ENCODE peak calls at places on chromosome 7, in eight cellular contexts. F is GM23338, C is HepG2, P is transverse colon, E is breast epithelium, V is SK-N-SH, H is prostate gland, M is GM12878. Q is an unnamed sample.

GRCh38 chr7:4236389-4236788 is 445.7 kb upstream of the FOXK1 start:
- DNase-seq in F (no peak), C (no peak), P (no peak), E (no peak), V (no peak), H (no peak), M (no peak), Q (no peak)

GRCh38 chr7:148334959-148335577 is 255.5 kb upstream of the C7orf33 start:
- DNase-seq in F (no peak), C (no peak), P (no peak), E (no peak), V (no peak), H (no peak), M (no peak), Q (no peak)

GRCh38 chr7:25028370-25028971 is 48.5 kb upstream of the OSBPL3 start:
- DNase-seq in F (no peak), C (peak), P (no peak), E (no peak), V (no peak), H (no peak), M (no peak), Q (no peak)

GRCh38 chr7:150341263-150342118 is at the start of gene RARRES2:
- DNase-seq in F (peak), C (peak), P (peak), E (no peak), V (peak), H (no peak), M (no peak), Q (peak)

GRCh38 chr7:56105508-56105907 is 768 bp downstream of the CHCHD2 start:
- DNase-seq in F (no peak), C (peak), P (peak), E (no peak), V (no peak), H (no peak), M (no peak), Q (no peak)

GRCh38 chr7:148699772-148700629 is 1.3 kb downstream of the CUL1 start:
- DNase-seq in F (peak), C (peak), P (no peak), E (no peak), V (no peak), H (no peak), M (no peak), Q (no peak)

GRCh38 chr7:36840930-36841329 is 116.6 kb upstream of the AOAH start:
- DNase-seq in F (no peak), C (no peak), P (no peak), E (no peak), V (peak), H (no peak), M (no peak), Q (no peak)

GRCh38 chr7:111982804-111983203 is 223.4 kb downstream of the DOCK4 start:
- DNase-seq in F (no peak), C (no peak), P (no peak), E (no peak), V (no peak), H (no peak), M (no peak), Q (no peak)

GRCh38 chr7:143900230-143900766 is 1.7 kb downstream of the TCAF1 start:
- DNase-seq in F (no peak), C (peak), P (no peak), E (no peak), V (no peak), H (no peak), M (no peak), Q (no peak)

GRCh38 chr7:8112685-8113084 is 144.1 kb downstream of the GLCCI1 start:
- DNase-seq in F (no peak), C (no peak), P (no peak), E (no peak), V (no peak), H (no peak), M (no peak), Q (no peak)

GRCh38 chr7:141409911-141410329 is 141.3 kb upstream of the AGK start:
- DNase-seq in F (peak), C (no peak), P (no peak), E (no peak), V (peak), H (no peak), M (no peak), Q (no peak)

GRCh38 chr7:144565586-144565985 is 162.1 kb upstream of the NOBOX start:
- DNase-seq in F (peak), C (no peak), P (no peak), E (no peak), V (no peak), H (no peak), M (no peak), Q (no peak)

GRCh38 chr7:55246181-55246580 is 119.0 kb upstream of the LANCL2 start:
- DNase-seq in F (no peak), C (no peak), P (no peak), E (no peak), V (no peak), H (no peak), M (no peak), Q (no peak)

GRCh38 chr7:151694828-151695580 is 175.3 kb upstream of the RHEB start:
- DNase-seq in F (no peak), C (peak), P (no peak), E (peak), V (peak), H (peak), M (no peak), Q (no peak)

GRCh38 chr7:151133266-151133985 is 34.1 kb downstream of the GBX1 start:
- DNase-seq in F (no peak), C (no peak), P (no peak), E (no peak), V (no peak), H (no peak), M (no peak), Q (no peak)

DNA sequence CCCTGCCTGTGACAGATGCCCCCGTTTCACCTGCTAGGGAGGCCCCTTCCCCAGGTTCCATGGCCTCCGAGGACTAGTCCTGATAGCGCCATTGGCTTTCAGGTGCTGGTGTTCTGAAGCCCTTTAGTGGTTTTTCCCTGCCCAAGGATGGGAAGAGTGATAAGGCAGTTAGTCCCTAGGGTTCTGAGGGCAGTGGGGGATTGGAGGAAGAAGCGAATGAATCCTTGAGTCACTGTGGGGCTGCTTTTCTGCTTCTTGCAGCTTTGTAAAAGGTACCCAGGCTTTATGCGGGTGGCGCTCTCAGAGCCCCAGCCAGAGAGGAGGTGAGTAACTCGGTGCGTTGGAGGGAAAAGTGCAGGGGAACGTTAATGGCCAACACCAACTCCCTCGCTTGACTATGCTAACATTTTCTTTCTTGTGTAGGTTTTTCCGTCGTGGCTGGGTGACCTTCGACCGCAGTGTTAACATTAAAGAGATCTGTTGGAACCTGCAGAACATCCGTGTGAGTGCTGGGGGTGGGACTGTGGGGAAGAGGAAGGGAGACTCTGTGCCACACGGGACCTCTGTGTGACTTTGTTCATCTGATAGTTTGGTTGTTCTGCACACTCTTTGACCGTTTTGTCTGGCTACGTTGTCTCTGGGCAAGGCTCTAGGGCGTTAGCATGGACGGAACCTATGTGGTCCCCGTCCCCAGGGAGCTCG is 3.9 kb downstream of the UFSP1 start:
- DNase-seq in F (no peak), C (no peak), P (no peak), E (no peak), V (no peak), H (no peak), M (no peak), Q (no peak)
- TF ChIP-seq POLR2AphosphoS5 in F (no peak), C (no peak), P (no peak), E (no peak), V (peak), H (no peak), M (no peak), Q (no peak)

GRCh38 chr7:42015413-42015698 is 221.7 kb downstream of the GLI3 start:
- DNase-seq in F (no peak), C (no peak), P (no peak), E (no peak), V (no peak), H (no peak), M (no peak), Q (no peak)
- TF ChIP-seq POLR2AphosphoS5 in F (no peak), C (no peak), P (peak), E (no peak), V (no peak), H (no peak), M (no peak), Q (no peak)

GRCh38 chr7:135755351-135755753 is 6.7 kb upstream of the FAM180A start:
- DNase-seq in F (no peak), C (no peak), P (no peak), E (no peak), V (no peak), H (no peak), M (no peak), Q (no peak)
- TF ChIP-seq POLR2AphosphoS5 in F (no peak), C (no peak), P (no peak), E (no peak), V (no peak), H (no peak), M (no peak), Q (no peak)

DNA sequence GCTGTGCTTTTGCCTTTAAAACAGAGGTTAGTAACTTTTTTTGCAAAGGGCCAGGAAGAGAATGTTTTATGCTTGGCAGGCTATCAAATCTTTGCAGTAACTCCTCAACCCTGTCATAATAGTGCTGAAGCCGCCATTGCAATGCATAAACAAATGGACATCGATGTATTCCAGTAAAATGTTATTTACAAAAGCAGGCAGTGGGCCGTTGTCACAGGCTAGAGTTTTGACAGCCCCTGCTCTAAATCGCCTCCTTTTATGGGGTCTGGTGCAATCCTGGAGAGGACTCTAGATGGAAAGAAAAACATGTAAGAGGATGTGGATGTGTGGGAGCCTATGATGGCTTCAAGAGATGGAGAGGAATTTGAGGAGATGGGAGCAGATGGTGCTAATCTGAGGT is 568.3 kb downstream of the TYW1 start:
- DNase-seq in F (no peak), C (no peak), P (no peak), E (no peak), V (no peak), H (no peak), M (no peak), Q (no peak)
- TF ChIP-seq POLR2AphosphoS5 in F (no peak), C (no peak), P (peak), E (no peak), V (no peak), H (no peak), M (no peak), Q (peak)

GRCh38 chr7:1735806-1736468 is 65.9 kb downstream of the ELFN1 start:
- DNase-seq in F (no peak), C (no peak), P (no peak), E (no peak), V (no peak), H (no peak), M (no peak), Q (no peak)
- TF ChIP-seq POLR2AphosphoS5 in F (no peak), C (no peak), P (no peak), E (no peak), V (no peak), H (no peak), M (no peak), Q (no peak)

DNA sequence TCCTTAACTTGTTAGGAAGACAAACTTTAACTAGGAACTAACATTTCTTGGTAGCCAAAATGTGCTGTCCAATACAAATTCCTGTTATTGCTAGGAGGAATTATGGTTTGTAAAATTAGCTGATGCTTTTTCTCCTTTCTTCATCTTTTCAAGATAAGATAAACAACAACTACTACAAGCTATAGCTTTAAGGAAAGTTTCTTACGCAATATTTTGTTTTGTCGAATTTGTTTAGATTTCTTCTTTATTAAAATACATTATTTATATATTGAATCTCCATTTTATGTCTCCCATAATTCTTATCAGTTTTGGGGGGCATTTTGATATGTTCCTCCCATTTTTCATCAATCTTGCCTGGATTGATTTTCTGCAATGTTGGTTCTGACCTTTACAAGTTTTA is 277.5 kb downstream of the SUGCT start:
- DNase-seq in F (no peak), C (no peak), P (no peak), E (no peak), V (no peak), H (no peak), M (no peak), Q (no peak)
- TF ChIP-seq POLR2AphosphoS5 in F (no peak), C (no peak), P (no peak), E (no peak), V (no peak), H (no peak), M (no peak), Q (no peak)

DNA sequence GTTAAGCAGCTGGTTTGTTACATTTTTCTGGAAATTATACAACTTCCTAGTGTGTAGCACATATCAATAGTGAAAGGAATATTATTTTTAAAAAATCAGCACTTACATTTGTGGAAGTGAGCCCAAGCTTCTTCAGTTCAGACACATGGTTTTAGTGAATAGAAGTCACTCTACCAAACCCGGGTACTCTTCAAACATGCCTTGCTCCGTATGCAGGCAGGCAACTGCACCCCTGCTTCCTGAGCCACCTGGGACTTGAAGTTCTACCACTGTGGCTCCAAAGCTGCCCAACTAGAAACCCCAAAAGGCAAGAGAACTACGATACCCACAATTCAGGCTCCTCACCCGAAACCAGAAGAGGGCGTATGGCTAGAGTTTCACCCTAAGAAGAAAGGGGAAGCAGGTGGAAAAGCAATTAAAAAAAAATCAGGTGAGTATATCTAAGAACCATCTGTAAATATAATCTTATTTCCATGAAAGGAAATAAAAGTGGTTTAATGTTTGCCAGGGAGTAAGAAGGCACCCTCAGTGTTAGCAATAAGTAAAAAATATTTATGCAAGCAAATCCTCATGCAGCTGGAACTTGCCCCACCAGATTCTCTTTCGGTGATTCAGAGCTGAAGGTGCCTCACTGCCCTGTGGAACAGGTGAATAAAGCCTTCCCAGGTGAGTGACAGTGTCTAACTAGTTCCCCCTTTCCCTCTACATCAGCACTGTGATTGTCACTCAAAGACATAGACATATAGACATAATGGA is at the start of gene MACC1:
- DNase-seq in F (peak), C (no peak), P (peak), E (peak), V (no peak), H (peak), M (peak), Q (peak)
- TF ChIP-seq POLR2AphosphoS5 in F (peak), C (no peak), P (peak), E (no peak), V (no peak), H (peak), M (peak), Q (no peak)